ENCODE peak calls at places on chromosomes 6 and 20, in nine cellular contexts. G is AG10803, S is A549, Z is nephron progenitor cell, E is heart right ventricle, K is glutamatergic neuron, T is upper lobe of right lung, B is choroid plexus epithelial cell, N is fibroblast of lung. J is an unnamed sample.
A peak's percentile ranks its signal among the peaks of the same experiment; 100 is the strongest.

GRCh38 chr20:48839518-48839917 is 11.7 kb upstream of the PREX1 start:
- DNase-seq in K (no peak), N (no peak), G (no peak), B (no peak), Z (no peak), T (no peak), E (no peak), S (no peak), J (no peak)

GRCh38 chr6:82441047-82441770 is 77.6 kb downstream of the TPBG start:
- DNase-seq in K (no peak), B (no peak), N (no peak), T (no peak), G (no peak), E (no peak), Z (no peak), S (no peak), J (no peak)

GRCh38 chr6:47484616-47485015 is 7.0 kb downstream of the CD2AP start:
- DNase-seq in N (peak; percentile 97), T (no peak), S (no peak), Z (no peak), E (no peak), B (peak; percentile 83), G (peak; percentile 92), K (no peak), J (no peak)

GRCh38 chr6:77456531-77457248 is 6.6 kb downstream of the HTR1B start:
- DNase-seq in E (no peak), Z (no peak), N (peak; percentile 99), G (peak; percentile 99), T (no peak), K (peak; percentile 29), S (peak; percentile 77), B (peak; percentile 99), J (no peak)

GRCh38 chr6:5054427-5054873 is 30.7 kb upstream of the PPP1R3G start:
- DNase-seq in S (no peak), B (peak; percentile 74), G (no peak), N (peak; percentile 52), T (no peak), K (no peak), Z (no peak), E (no peak), J (no peak)

GRCh38 chr6:38436726-38437465 is 202.8 kb downstream of the BTBD9 start:
- DNase-seq in T (no peak), K (no peak), B (peak; percentile 63), E (no peak), S (peak; percentile 20), Z (no peak), N (peak; percentile 78), G (peak; percentile 29), J (no peak)

GRCh38 chr6:35253249-35253648 is 6.3 kb upstream of the ZNF76 start:
- DNase-seq in K (no peak), B (no peak), G (no peak), Z (no peak), T (no peak), E (no peak), S (no peak), N (no peak), J (no peak)

GRCh38 chr6:150987371-150987828 is 121.9 kb downstream of the MTHFD1L start:
- DNase-seq in T (no peak), S (peak; percentile 39), N (no peak), E (no peak), B (peak; percentile 58), Z (no peak), K (no peak), G (no peak), J (peak; percentile 27)

GRCh38 chr20:32494498-32495216 is 90.5 kb downstream of the NOL4L start:
- DNase-seq in E (no peak), N (peak; percentile 49), K (peak; percentile 13), B (no peak), Z (no peak), S (no peak), G (no peak), T (no peak), J (no peak)

GRCh38 chr6:74222768-74223321 is 526.8 kb downstream of the CD109 start:
- DNase-seq in N (peak; percentile 25), T (no peak), B (peak; percentile 76), Z (no peak), E (no peak), S (no peak), K (peak; percentile 57), G (no peak), J (no peak)

GRCh38 chr6:93177451-93177850 is 241.9 kb downstream of the EPHA7 start:
- DNase-seq in K (no peak), Z (no peak), N (no peak), S (no peak), G (no peak), E (no peak), T (no peak), B (peak; percentile 11), J (no peak)

GRCh38 chr6:151128764-151129370 is 110.9 kb upstream of the AKAP12 start:
- DNase-seq in N (no peak), B (no peak), G (no peak), T (no peak), E (no peak), S (no peak), Z (no peak), K (no peak), J (no peak)

GRCh38 chr20:15616626-15617025 is 956.6 kb downstream of the KIF16B start:
- DNase-seq in K (no peak), S (no peak), T (no peak), G (peak; percentile 11), E (no peak), N (no peak), B (no peak), Z (no peak), J (no peak)

GRCh38 chr20:8865636-8866035 is 203.3 kb upstream of the PLCB4 start:
- DNase-seq in Z (no peak), K (no peak), E (no peak), G (no peak), N (no peak), B (no peak), T (no peak), S (no peak), J (no peak)

DNA sequence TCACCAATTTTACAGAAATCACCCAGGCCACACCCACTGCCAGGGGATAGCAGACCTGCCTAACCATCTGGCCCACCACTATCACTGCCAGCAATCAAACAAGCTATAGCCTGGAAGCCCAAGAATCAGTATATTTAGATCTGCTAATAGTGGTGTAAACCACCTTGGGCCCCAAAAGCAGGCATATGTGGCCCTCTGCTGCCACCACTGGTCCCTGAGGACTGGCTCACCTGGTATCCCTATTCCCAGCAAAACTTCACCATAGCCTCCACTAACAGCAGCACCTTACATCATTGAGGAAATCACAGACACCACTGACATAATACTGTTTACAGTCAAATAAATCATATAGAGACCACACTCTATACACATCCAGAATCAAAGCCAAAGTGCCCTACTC is 880.4 kb upstream of the MAN1A1 start:
- DNase-seq in N (no peak), E (no peak), G (no peak), K (no peak), Z (no peak), T (no peak), B (no peak), S (no peak), J (no peak)
- TF ChIP-seq CTCF in N (no peak), E (no peak), G (no peak), K (no peak), Z (no peak), T (no peak), B (no peak), S (no peak), J (no peak)

DNA sequence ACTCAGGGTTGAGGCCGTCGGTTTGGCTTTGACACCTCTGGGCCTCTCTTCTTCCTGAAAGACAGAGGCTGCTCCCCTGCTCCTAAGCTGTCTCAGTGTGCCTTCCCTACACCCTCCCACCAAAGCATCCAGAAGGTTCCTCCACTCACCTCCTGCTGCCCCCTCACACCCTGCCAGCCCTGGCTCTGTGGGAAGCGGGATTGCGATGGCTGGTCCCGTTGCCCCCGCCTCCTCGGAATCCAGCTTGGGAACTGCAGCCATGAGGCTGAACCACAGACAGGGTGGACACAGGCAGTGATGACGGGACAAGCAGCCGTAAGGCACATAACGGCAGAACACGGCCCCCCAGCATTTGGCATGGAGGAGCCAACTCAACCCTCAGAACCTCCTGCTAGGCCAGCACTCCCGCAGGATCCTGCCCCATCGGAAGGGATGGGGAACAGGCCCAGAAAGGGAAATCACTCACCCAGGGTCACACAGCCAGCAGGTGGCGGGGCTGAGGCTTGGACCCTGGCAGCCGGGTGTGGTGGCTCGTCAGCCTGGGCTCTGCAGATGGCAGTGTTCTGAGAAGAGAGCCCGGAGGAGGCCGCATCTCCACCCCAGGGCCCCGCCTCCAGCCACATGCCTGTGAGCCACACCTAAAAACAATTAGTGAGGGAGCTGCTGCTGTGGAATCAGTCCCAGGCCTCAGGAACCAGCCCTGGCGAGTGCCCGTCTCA is 139.6 kb downstream of the PHACTR3 start:
- DNase-seq in G (peak; percentile 22), S (peak; percentile 27), Z (no peak), T (no peak), B (no peak), N (no peak), K (peak; percentile 75), E (no peak), J (no peak)
- TF ChIP-seq CTCF in G (peak; percentile 7), S (no peak), Z (no peak), T (no peak), B (no peak), N (no peak), K (no peak), E (no peak), J (no peak)

DNA sequence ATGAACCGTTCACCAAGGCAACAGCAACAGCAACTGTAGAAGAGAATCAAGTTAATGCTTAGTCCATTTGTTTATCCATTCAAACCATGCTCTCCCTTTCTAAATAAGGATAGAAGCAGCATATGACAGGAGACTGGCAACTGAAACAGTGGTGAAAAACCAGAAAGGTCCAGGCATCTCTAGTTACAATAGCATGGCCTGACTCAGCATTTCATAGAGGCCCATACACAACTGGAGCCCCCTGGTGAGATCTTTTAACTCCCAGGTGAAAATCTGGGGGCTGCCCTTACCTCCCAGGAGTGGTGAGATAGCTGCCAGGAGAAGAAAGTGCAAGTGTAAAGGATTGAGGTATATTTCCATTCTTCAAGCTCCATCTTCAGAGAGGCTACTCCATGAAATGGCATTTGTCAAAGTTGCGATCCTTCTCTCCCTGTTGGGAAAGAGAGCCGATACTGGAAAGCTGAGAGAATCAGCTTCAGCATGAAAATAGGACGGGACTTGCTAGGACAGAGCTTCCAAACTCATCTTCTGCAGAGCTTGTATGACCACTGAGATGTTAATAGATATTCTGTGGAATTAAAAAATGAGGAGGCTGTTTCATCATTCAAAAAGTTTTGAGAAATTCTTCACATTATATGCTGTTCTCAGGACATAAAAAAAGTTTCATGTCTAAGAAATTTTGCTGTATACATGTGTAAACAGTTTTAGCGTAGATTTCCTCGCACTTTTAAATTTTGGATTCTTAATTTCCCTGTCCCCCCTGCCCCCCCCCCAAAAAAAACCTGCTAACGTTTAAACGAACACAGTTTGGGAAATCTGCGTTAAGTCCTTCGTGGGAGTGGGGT is 10.9 kb upstream of the SLC2A12 start:
- DNase-seq in B (peak; percentile 44), N (no peak), E (no peak), Z (no peak), S (no peak), K (no peak), T (no peak), G (no peak), J (no peak)
- TF ChIP-seq CTCF in B (peak; percentile 24), N (no peak), E (no peak), Z (no peak), S (no peak), K (no peak), T (no peak), G (no peak), J (no peak)

DNA sequence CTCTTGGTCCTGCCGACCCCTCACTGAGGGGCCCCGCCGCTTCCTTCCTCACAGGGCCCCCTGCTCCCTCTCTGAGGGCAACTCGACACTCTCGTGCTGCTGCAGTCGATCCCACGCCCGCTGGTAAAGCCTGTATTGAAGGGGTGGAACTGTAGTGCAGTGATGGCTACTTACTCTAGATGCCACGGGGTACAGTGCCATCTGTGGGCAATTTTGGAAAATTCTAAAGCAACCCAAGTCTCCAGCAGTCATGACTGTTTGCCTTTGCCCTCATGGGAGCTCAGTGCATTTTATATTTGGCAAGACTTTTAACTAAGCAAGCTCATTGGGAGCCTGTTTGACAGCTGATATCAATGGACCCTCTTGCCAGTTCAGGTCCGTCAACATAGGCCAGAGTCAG is 6.5 kb upstream of the C6orf136 start:
- DNase-seq in B (no peak), E (no peak), G (no peak), T (no peak), K (no peak), N (no peak), Z (no peak), S (no peak), J (no peak)
- TF ChIP-seq CTCF in B (no peak), E (no peak), G (no peak), T (no peak), K (no peak), N (no peak), Z (no peak), S (no peak), J (no peak)